ENCODE peak calls at places on chromosomes 1 and 21, in eight cellular contexts. One of them, this sample, is unnamed.

GRCh38 chr1:6627031-6627430 is 2.4 kb downstream of the THAP3 start:
- DNase-seq in ovary: no peak
- DNase-seq in CD4-positive, alpha-beta T cell: no peak
- DNase-seq in stimulated activated CD4-positive, alpha-beta T cell treated with anti-CD3 and anti-CD28 coated beads, TNF-alpha, amount 100 ng/mL, for 24 hours: no peak
- DNase-seq in naive thymus-derived CD4-positive, alpha-beta T cell: no peak
- DNase-seq in naive thymus-derived CD8-positive, alpha-beta T cell: no peak
- DNase-seq in sciatic nerve: no peak
- DNase-seq in T-helper 17 cell: no peak
- DNase-seq in this sample: no peak

GRCh38 chr1:20439282-20439681 is 46.7 kb downstream of the CAMK2N1 start:
- DNase-seq in ovary: no peak
- DNase-seq in CD4-positive, alpha-beta T cell: no peak
- DNase-seq in stimulated activated CD4-positive, alpha-beta T cell treated with anti-CD3 and anti-CD28 coated beads, TNF-alpha, amount 100 ng/mL, for 24 hours: no peak
- DNase-seq in naive thymus-derived CD4-positive, alpha-beta T cell: no peak
- DNase-seq in naive thymus-derived CD8-positive, alpha-beta T cell: no peak
- DNase-seq in sciatic nerve: no peak
- DNase-seq in T-helper 17 cell: no peak
- DNase-seq in this sample: peak; percentile 30

GRCh38 chr21:41472769-41473548 is 35.0 kb downstream of the TMPRSS2 start:
- DNase-seq in ovary: no peak
- DNase-seq in CD4-positive, alpha-beta T cell: no peak
- DNase-seq in stimulated activated CD4-positive, alpha-beta T cell treated with anti-CD3 and anti-CD28 coated beads, TNF-alpha, amount 100 ng/mL, for 24 hours: no peak
- DNase-seq in naive thymus-derived CD4-positive, alpha-beta T cell: no peak
- DNase-seq in naive thymus-derived CD8-positive, alpha-beta T cell: no peak
- DNase-seq in sciatic nerve: no peak
- DNase-seq in T-helper 17 cell: no peak
- DNase-seq in this sample: no peak

GRCh38 chr1:5983361-5984103 is 8.7 kb downstream of the NPHP4 start:
- DNase-seq in ovary: no peak
- DNase-seq in CD4-positive, alpha-beta T cell: no peak
- DNase-seq in stimulated activated CD4-positive, alpha-beta T cell treated with anti-CD3 and anti-CD28 coated beads, TNF-alpha, amount 100 ng/mL, for 24 hours: no peak
- DNase-seq in naive thymus-derived CD4-positive, alpha-beta T cell: no peak
- DNase-seq in naive thymus-derived CD8-positive, alpha-beta T cell: no peak
- DNase-seq in sciatic nerve: no peak
- DNase-seq in T-helper 17 cell: no peak
- DNase-seq in this sample: peak; percentile 75

GRCh38 chr1:154755858-154756730 is 114.0 kb downstream of the KCNN3 start:
- DNase-seq in ovary: no peak
- DNase-seq in CD4-positive, alpha-beta T cell: peak; percentile 34
- DNase-seq in stimulated activated CD4-positive, alpha-beta T cell treated with anti-CD3 and anti-CD28 coated beads, TNF-alpha, amount 100 ng/mL, for 24 hours: no peak
- DNase-seq in naive thymus-derived CD4-positive, alpha-beta T cell: no peak
- DNase-seq in naive thymus-derived CD8-positive, alpha-beta T cell: no peak
- DNase-seq in sciatic nerve: peak; percentile 10
- DNase-seq in T-helper 17 cell: no peak
- DNase-seq in this sample: peak; percentile 68

GRCh38 chr21:28675265-28676041 is 317.2 kb downstream of the LTN1 start:
- DNase-seq in ovary: no peak
- DNase-seq in CD4-positive, alpha-beta T cell: no peak
- DNase-seq in stimulated activated CD4-positive, alpha-beta T cell treated with anti-CD3 and anti-CD28 coated beads, TNF-alpha, amount 100 ng/mL, for 24 hours: no peak
- DNase-seq in naive thymus-derived CD4-positive, alpha-beta T cell: no peak
- DNase-seq in naive thymus-derived CD8-positive, alpha-beta T cell: no peak
- DNase-seq in sciatic nerve: no peak
- DNase-seq in T-helper 17 cell: no peak
- DNase-seq in this sample: peak; percentile 48

GRCh38 chr1:221723018-221723917 is 18.6 kb downstream of the DUSP10 start:
- DNase-seq in ovary: no peak
- DNase-seq in CD4-positive, alpha-beta T cell: no peak
- DNase-seq in stimulated activated CD4-positive, alpha-beta T cell treated with anti-CD3 and anti-CD28 coated beads, TNF-alpha, amount 100 ng/mL, for 24 hours: no peak
- DNase-seq in naive thymus-derived CD4-positive, alpha-beta T cell: no peak
- DNase-seq in naive thymus-derived CD8-positive, alpha-beta T cell: no peak
- DNase-seq in sciatic nerve: no peak
- DNase-seq in T-helper 17 cell: no peak
- DNase-seq in this sample: no peak

GRCh38 chr1:76176020-76176419 is 101.5 kb downstream of the ST6GALNAC3 start:
- DNase-seq in ovary: no peak
- DNase-seq in CD4-positive, alpha-beta T cell: no peak
- DNase-seq in stimulated activated CD4-positive, alpha-beta T cell treated with anti-CD3 and anti-CD28 coated beads, TNF-alpha, amount 100 ng/mL, for 24 hours: no peak
- DNase-seq in naive thymus-derived CD4-positive, alpha-beta T cell: no peak
- DNase-seq in naive thymus-derived CD8-positive, alpha-beta T cell: no peak
- DNase-seq in sciatic nerve: no peak
- DNase-seq in T-helper 17 cell: no peak
- DNase-seq in this sample: no peak

GRCh38 chr1:171126504-171126903 is 35.8 kb downstream of the FMO3 start:
- DNase-seq in ovary: no peak
- DNase-seq in CD4-positive, alpha-beta T cell: no peak
- DNase-seq in stimulated activated CD4-positive, alpha-beta T cell treated with anti-CD3 and anti-CD28 coated beads, TNF-alpha, amount 100 ng/mL, for 24 hours: no peak
- DNase-seq in naive thymus-derived CD4-positive, alpha-beta T cell: no peak
- DNase-seq in naive thymus-derived CD8-positive, alpha-beta T cell: no peak
- DNase-seq in sciatic nerve: peak; percentile 73
- DNase-seq in T-helper 17 cell: no peak
- DNase-seq in this sample: no peak

GRCh38 chr1:155134858-155135415 is 715 bp upstream of the SLC50A1 start:
- DNase-seq in ovary: peak; percentile 90
- DNase-seq in CD4-positive, alpha-beta T cell: peak; percentile 23
- DNase-seq in stimulated activated CD4-positive, alpha-beta T cell treated with anti-CD3 and anti-CD28 coated beads, TNF-alpha, amount 100 ng/mL, for 24 hours: peak; percentile 65
- DNase-seq in naive thymus-derived CD4-positive, alpha-beta T cell: no peak
- DNase-seq in naive thymus-derived CD8-positive, alpha-beta T cell: no peak
- DNase-seq in sciatic nerve: peak; percentile 91
- DNase-seq in T-helper 17 cell: peak; percentile 39
- DNase-seq in this sample: peak; percentile 100

GRCh38 chr1:167499106-167499505 is 19.2 kb downstream of the CD247 start:
- DNase-seq in ovary: no peak
- DNase-seq in CD4-positive, alpha-beta T cell: no peak
- DNase-seq in stimulated activated CD4-positive, alpha-beta T cell treated with anti-CD3 and anti-CD28 coated beads, TNF-alpha, amount 100 ng/mL, for 24 hours: no peak
- DNase-seq in naive thymus-derived CD4-positive, alpha-beta T cell: no peak
- DNase-seq in naive thymus-derived CD8-positive, alpha-beta T cell: no peak
- DNase-seq in sciatic nerve: no peak
- DNase-seq in T-helper 17 cell: no peak
- DNase-seq in this sample: no peak

GRCh38 chr1:7424352-7424890 is 346.7 kb upstream of the VAMP3 start:
- DNase-seq in ovary: no peak
- DNase-seq in CD4-positive, alpha-beta T cell: no peak
- DNase-seq in stimulated activated CD4-positive, alpha-beta T cell treated with anti-CD3 and anti-CD28 coated beads, TNF-alpha, amount 100 ng/mL, for 24 hours: no peak
- DNase-seq in naive thymus-derived CD4-positive, alpha-beta T cell: no peak
- DNase-seq in naive thymus-derived CD8-positive, alpha-beta T cell: no peak
- DNase-seq in sciatic nerve: no peak
- DNase-seq in T-helper 17 cell: no peak
- DNase-seq in this sample: no peak

GRCh38 chr1:213564215-213564659 is 423.5 kb upstream of the PROX1 start:
- DNase-seq in ovary: no peak
- DNase-seq in CD4-positive, alpha-beta T cell: no peak
- DNase-seq in stimulated activated CD4-positive, alpha-beta T cell treated with anti-CD3 and anti-CD28 coated beads, TNF-alpha, amount 100 ng/mL, for 24 hours: no peak
- DNase-seq in naive thymus-derived CD4-positive, alpha-beta T cell: no peak
- DNase-seq in naive thymus-derived CD8-positive, alpha-beta T cell: no peak
- DNase-seq in sciatic nerve: no peak
- DNase-seq in T-helper 17 cell: no peak
- DNase-seq in this sample: peak; percentile 68

GRCh38 chr1:147417024-147417423 is 124.3 kb upstream of the BCL9 start:
- DNase-seq in ovary: no peak
- DNase-seq in CD4-positive, alpha-beta T cell: no peak
- DNase-seq in stimulated activated CD4-positive, alpha-beta T cell treated with anti-CD3 and anti-CD28 coated beads, TNF-alpha, amount 100 ng/mL, for 24 hours: no peak
- DNase-seq in naive thymus-derived CD4-positive, alpha-beta T cell: no peak
- DNase-seq in naive thymus-derived CD8-positive, alpha-beta T cell: no peak
- DNase-seq in sciatic nerve: no peak
- DNase-seq in T-helper 17 cell: no peak
- DNase-seq in this sample: no peak

GRCh38 chr1:59739111-59739510 is 75.6 kb upstream of the HOOK1 start:
- DNase-seq in ovary: no peak
- DNase-seq in CD4-positive, alpha-beta T cell: no peak
- DNase-seq in stimulated activated CD4-positive, alpha-beta T cell treated with anti-CD3 and anti-CD28 coated beads, TNF-alpha, amount 100 ng/mL, for 24 hours: no peak
- DNase-seq in naive thymus-derived CD4-positive, alpha-beta T cell: no peak
- DNase-seq in naive thymus-derived CD8-positive, alpha-beta T cell: no peak
- DNase-seq in sciatic nerve: no peak
- DNase-seq in T-helper 17 cell: no peak
- DNase-seq in this sample: no peak

GRCh38 chr1:91402023-91402422 is 2.6 kb downstream of the HFM1 start:
- DNase-seq in ovary: no peak
- DNase-seq in CD4-positive, alpha-beta T cell: no peak
- DNase-seq in stimulated activated CD4-positive, alpha-beta T cell treated with anti-CD3 and anti-CD28 coated beads, TNF-alpha, amount 100 ng/mL, for 24 hours: no peak
- DNase-seq in naive thymus-derived CD4-positive, alpha-beta T cell: no peak
- DNase-seq in naive thymus-derived CD8-positive, alpha-beta T cell: peak; percentile 5
- DNase-seq in sciatic nerve: no peak
- DNase-seq in T-helper 17 cell: no peak
- DNase-seq in this sample: peak; percentile 55

GRCh38 chr21:31142600-31142999 is 104.3 kb upstream of the KRTAP19-8 start:
- DNase-seq in ovary: no peak
- DNase-seq in CD4-positive, alpha-beta T cell: peak; percentile 48
- DNase-seq in stimulated activated CD4-positive, alpha-beta T cell treated with anti-CD3 and anti-CD28 coated beads, TNF-alpha, amount 100 ng/mL, for 24 hours: no peak
- DNase-seq in naive thymus-derived CD4-positive, alpha-beta T cell: peak; percentile 45
- DNase-seq in naive thymus-derived CD8-positive, alpha-beta T cell: peak; percentile 58
- DNase-seq in sciatic nerve: no peak
- DNase-seq in T-helper 17 cell: no peak
- DNase-seq in this sample: peak; percentile 47

GRCh38 chr21:46092026-46092764 is 5.7 kb upstream of the COL6A2 start:
- DNase-seq in ovary: peak; percentile 73
- DNase-seq in CD4-positive, alpha-beta T cell: no peak
- DNase-seq in stimulated activated CD4-positive, alpha-beta T cell treated with anti-CD3 and anti-CD28 coated beads, TNF-alpha, amount 100 ng/mL, for 24 hours: no peak
- DNase-seq in naive thymus-derived CD4-positive, alpha-beta T cell: no peak
- DNase-seq in naive thymus-derived CD8-positive, alpha-beta T cell: no peak
- DNase-seq in sciatic nerve: peak; percentile 77
- DNase-seq in T-helper 17 cell: no peak
- DNase-seq in this sample: no peak

GRCh38 chr1:45802343-45803298 is 791 bp upstream of the MAST2 start:
- DNase-seq in ovary: peak; percentile 73
- DNase-seq in CD4-positive, alpha-beta T cell: no peak
- DNase-seq in stimulated activated CD4-positive, alpha-beta T cell treated with anti-CD3 and anti-CD28 coated beads, TNF-alpha, amount 100 ng/mL, for 24 hours: no peak
- DNase-seq in naive thymus-derived CD4-positive, alpha-beta T cell: no peak
- DNase-seq in naive thymus-derived CD8-positive, alpha-beta T cell: no peak
- DNase-seq in sciatic nerve: peak; percentile 78
- DNase-seq in T-helper 17 cell: no peak
- DNase-seq in this sample: peak; percentile 88

GRCh38 chr1:19608232-19608631 is 35.9 kb upstream of the NBL1 start:
- DNase-seq in ovary: no peak
- DNase-seq in CD4-positive, alpha-beta T cell: no peak
- DNase-seq in stimulated activated CD4-positive, alpha-beta T cell treated with anti-CD3 and anti-CD28 coated beads, TNF-alpha, amount 100 ng/mL, for 24 hours: no peak
- DNase-seq in naive thymus-derived CD4-positive, alpha-beta T cell: no peak
- DNase-seq in naive thymus-derived CD8-positive, alpha-beta T cell: no peak
- DNase-seq in sciatic nerve: no peak
- DNase-seq in T-helper 17 cell: no peak
- DNase-seq in this sample: no peak

GRCh38 chr21:23936224-23936623 is 1671.1 kb downstream of the MRPL39 start:
- DNase-seq in ovary: no peak
- DNase-seq in CD4-positive, alpha-beta T cell: no peak
- DNase-seq in stimulated activated CD4-positive, alpha-beta T cell treated with anti-CD3 and anti-CD28 coated beads, TNF-alpha, amount 100 ng/mL, for 24 hours: no peak
- DNase-seq in naive thymus-derived CD4-positive, alpha-beta T cell: no peak
- DNase-seq in naive thymus-derived CD8-positive, alpha-beta T cell: no peak
- DNase-seq in sciatic nerve: no peak
- DNase-seq in T-helper 17 cell: no peak
- DNase-seq in this sample: peak; percentile 53

GRCh38 chr1:3369437-3370076 is 84.9 kb upstream of the ARHGEF16 start:
- DNase-seq in ovary: peak; percentile 58
- DNase-seq in CD4-positive, alpha-beta T cell: no peak
- DNase-seq in stimulated activated CD4-positive, alpha-beta T cell treated with anti-CD3 and anti-CD28 coated beads, TNF-alpha, amount 100 ng/mL, for 24 hours: no peak
- DNase-seq in naive thymus-derived CD4-positive, alpha-beta T cell: no peak
- DNase-seq in naive thymus-derived CD8-positive, alpha-beta T cell: no peak
- DNase-seq in sciatic nerve: no peak
- DNase-seq in T-helper 17 cell: no peak
- DNase-seq in this sample: peak; percentile 46

GRCh38 chr1:40096977-40097782 is at the start of gene PPT1:
- DNase-seq in ovary: peak; percentile 70
- DNase-seq in CD4-positive, alpha-beta T cell: peak; percentile 64
- DNase-seq in stimulated activated CD4-positive, alpha-beta T cell treated with anti-CD3 and anti-CD28 coated beads, TNF-alpha, amount 100 ng/mL, for 24 hours: peak; percentile 52
- DNase-seq in naive thymus-derived CD4-positive, alpha-beta T cell: peak; percentile 77
- DNase-seq in naive thymus-derived CD8-positive, alpha-beta T cell: peak; percentile 77
- DNase-seq in sciatic nerve: peak; percentile 89
- DNase-seq in T-helper 17 cell: peak; percentile 74
- DNase-seq in this sample: peak; percentile 84

GRCh38 chr1:42737986-42738677 is 1.9 kb downstream of the CLDN19 start:
- DNase-seq in ovary: no peak
- DNase-seq in CD4-positive, alpha-beta T cell: no peak
- DNase-seq in stimulated activated CD4-positive, alpha-beta T cell treated with anti-CD3 and anti-CD28 coated beads, TNF-alpha, amount 100 ng/mL, for 24 hours: no peak
- DNase-seq in naive thymus-derived CD4-positive, alpha-beta T cell: no peak
- DNase-seq in naive thymus-derived CD8-positive, alpha-beta T cell: no peak
- DNase-seq in sciatic nerve: no peak
- DNase-seq in T-helper 17 cell: no peak
- DNase-seq in this sample: no peak

GRCh38 chr1:26788836-26789611 is 1.3 kb downstream of the PIGV start:
- DNase-seq in ovary: peak; percentile 85
- DNase-seq in CD4-positive, alpha-beta T cell: peak; percentile 88
- DNase-seq in stimulated activated CD4-positive, alpha-beta T cell treated with anti-CD3 and anti-CD28 coated beads, TNF-alpha, amount 100 ng/mL, for 24 hours: peak; percentile 73
- DNase-seq in naive thymus-derived CD4-positive, alpha-beta T cell: peak; percentile 84
- DNase-seq in naive thymus-derived CD8-positive, alpha-beta T cell: peak; percentile 89
- DNase-seq in sciatic nerve: peak; percentile 93
- DNase-seq in T-helper 17 cell: peak; percentile 77
- DNase-seq in this sample: peak; percentile 90

GRCh38 chr1:111161843-111162242 is 21.8 kb downstream of the CEPT1 start:
- DNase-seq in ovary: no peak
- DNase-seq in CD4-positive, alpha-beta T cell: no peak
- DNase-seq in stimulated activated CD4-positive, alpha-beta T cell treated with anti-CD3 and anti-CD28 coated beads, TNF-alpha, amount 100 ng/mL, for 24 hours: no peak
- DNase-seq in naive thymus-derived CD4-positive, alpha-beta T cell: no peak
- DNase-seq in naive thymus-derived CD8-positive, alpha-beta T cell: no peak
- DNase-seq in sciatic nerve: no peak
- DNase-seq in T-helper 17 cell: no peak
- DNase-seq in this sample: no peak

GRCh38 chr1:45359882-45360513 is 19.8 kb upstream of the MUTYH start:
- DNase-seq in ovary: peak; percentile 67
- DNase-seq in CD4-positive, alpha-beta T cell: peak; percentile 44
- DNase-seq in stimulated activated CD4-positive, alpha-beta T cell treated with anti-CD3 and anti-CD28 coated beads, TNF-alpha, amount 100 ng/mL, for 24 hours: no peak
- DNase-seq in naive thymus-derived CD4-positive, alpha-beta T cell: peak; percentile 50
- DNase-seq in naive thymus-derived CD8-positive, alpha-beta T cell: peak; percentile 59
- DNase-seq in sciatic nerve: peak; percentile 85
- DNase-seq in T-helper 17 cell: no peak
- DNase-seq in this sample: peak; percentile 78

GRCh38 chr1:230832466-230832865 is 35.9 kb downstream of the C1orf198 start:
- DNase-seq in ovary: no peak
- DNase-seq in CD4-positive, alpha-beta T cell: no peak
- DNase-seq in stimulated activated CD4-positive, alpha-beta T cell treated with anti-CD3 and anti-CD28 coated beads, TNF-alpha, amount 100 ng/mL, for 24 hours: no peak
- DNase-seq in naive thymus-derived CD4-positive, alpha-beta T cell: no peak
- DNase-seq in naive thymus-derived CD8-positive, alpha-beta T cell: no peak
- DNase-seq in sciatic nerve: no peak
- DNase-seq in T-helper 17 cell: no peak
- DNase-seq in this sample: no peak

GRCh38 chr1:201756411-201756810 is 72.5 kb upstream of the IPO9 start:
- DNase-seq in ovary: no peak
- DNase-seq in CD4-positive, alpha-beta T cell: no peak
- DNase-seq in stimulated activated CD4-positive, alpha-beta T cell treated with anti-CD3 and anti-CD28 coated beads, TNF-alpha, amount 100 ng/mL, for 24 hours: no peak
- DNase-seq in naive thymus-derived CD4-positive, alpha-beta T cell: no peak
- DNase-seq in naive thymus-derived CD8-positive, alpha-beta T cell: no peak
- DNase-seq in sciatic nerve: no peak
- DNase-seq in T-helper 17 cell: no peak
- DNase-seq in this sample: peak; percentile 56

GRCh38 chr1:222979561-222979960 is 163.5 kb downstream of the TLR5 start:
- DNase-seq in ovary: no peak
- DNase-seq in CD4-positive, alpha-beta T cell: no peak
- DNase-seq in stimulated activated CD4-positive, alpha-beta T cell treated with anti-CD3 and anti-CD28 coated beads, TNF-alpha, amount 100 ng/mL, for 24 hours: no peak
- DNase-seq in naive thymus-derived CD4-positive, alpha-beta T cell: no peak
- DNase-seq in naive thymus-derived CD8-positive, alpha-beta T cell: no peak
- DNase-seq in sciatic nerve: no peak
- DNase-seq in T-helper 17 cell: no peak
- DNase-seq in this sample: no peak

GRCh38 chr1:32894019-32894600 is 7.1 kb downstream of the TMEM54 start:
- DNase-seq in ovary: no peak
- DNase-seq in CD4-positive, alpha-beta T cell: no peak
- DNase-seq in stimulated activated CD4-positive, alpha-beta T cell treated with anti-CD3 and anti-CD28 coated beads, TNF-alpha, amount 100 ng/mL, for 24 hours: no peak
- DNase-seq in naive thymus-derived CD4-positive, alpha-beta T cell: no peak
- DNase-seq in naive thymus-derived CD8-positive, alpha-beta T cell: no peak
- DNase-seq in sciatic nerve: no peak
- DNase-seq in T-helper 17 cell: no peak
- DNase-seq in this sample: no peak

GRCh38 chr1:118905206-118905605 is 82.9 kb downstream of the TBX15 start:
- DNase-seq in ovary: no peak
- DNase-seq in CD4-positive, alpha-beta T cell: no peak
- DNase-seq in stimulated activated CD4-positive, alpha-beta T cell treated with anti-CD3 and anti-CD28 coated beads, TNF-alpha, amount 100 ng/mL, for 24 hours: no peak
- DNase-seq in naive thymus-derived CD4-positive, alpha-beta T cell: no peak
- DNase-seq in naive thymus-derived CD8-positive, alpha-beta T cell: no peak
- DNase-seq in sciatic nerve: peak; percentile 66
- DNase-seq in T-helper 17 cell: no peak
- DNase-seq in this sample: no peak

GRCh38 chr1:112808861-112809684 is 93.9 kb upstream of the PPM1J start:
- DNase-seq in ovary: peak; percentile 57
- DNase-seq in CD4-positive, alpha-beta T cell: peak; percentile 45
- DNase-seq in stimulated activated CD4-positive, alpha-beta T cell treated with anti-CD3 and anti-CD28 coated beads, TNF-alpha, amount 100 ng/mL, for 24 hours: peak; percentile 42
- DNase-seq in naive thymus-derived CD4-positive, alpha-beta T cell: peak; percentile 42
- DNase-seq in naive thymus-derived CD8-positive, alpha-beta T cell: peak; percentile 46
- DNase-seq in sciatic nerve: peak; percentile 86
- DNase-seq in T-helper 17 cell: peak; percentile 24
- DNase-seq in this sample: peak; percentile 86

GRCh38 chr1:117070124-117070523 is 10.0 kb downstream of the TTF2 start:
- DNase-seq in ovary: no peak
- DNase-seq in CD4-positive, alpha-beta T cell: no peak
- DNase-seq in stimulated activated CD4-positive, alpha-beta T cell treated with anti-CD3 and anti-CD28 coated beads, TNF-alpha, amount 100 ng/mL, for 24 hours: no peak
- DNase-seq in naive thymus-derived CD4-positive, alpha-beta T cell: no peak
- DNase-seq in naive thymus-derived CD8-positive, alpha-beta T cell: no peak
- DNase-seq in sciatic nerve: no peak
- DNase-seq in T-helper 17 cell: no peak
- DNase-seq in this sample: no peak